ENCODE peak calls at places on chromosomes 4 and X, in six cellular contexts. One of them, this sample, is unnamed.

GRCh38 chr4:7130610-7131211 is 61.6 kb upstream of the SORCS2 start:
- DNase-seq in IMR-90: no peak
- DNase-seq in GM10248: no peak
- DNase-seq in foreskin fibroblast: no peak
- DNase-seq in heart right ventricle: no peak
- DNase-seq in GM12878: no peak
- DNase-seq in this sample: no peak

GRCh38 chr4:60847614-60848013 is 352.5 kb upstream of the ADGRL3 start:
- DNase-seq in GM12878: no peak
- DNase-seq in GM10248: no peak
- DNase-seq in foreskin fibroblast: no peak
- DNase-seq in heart right ventricle: no peak
- DNase-seq in IMR-90: no peak
- DNase-seq in this sample: no peak

GRCh38 chrX:71618303-71618721 is at the start of gene CXCR3:
- DNase-seq in IMR-90: no peak
- DNase-seq in GM12878: peak
- DNase-seq in heart right ventricle: peak
- DNase-seq in foreskin fibroblast: no peak
- DNase-seq in GM10248: peak
- DNase-seq in this sample: no peak

GRCh38 chr4:38804654-38805295 is at the start of gene TLR1:
- DNase-seq in heart right ventricle: peak
- DNase-seq in GM10248: no peak
- DNase-seq in GM12878: peak
- DNase-seq in IMR-90: peak
- DNase-seq in foreskin fibroblast: peak
- DNase-seq in this sample: peak

GRCh38 chrX:152024710-152025109 is 50.2 kb upstream of the GABRE start:
- DNase-seq in GM10248: no peak
- DNase-seq in foreskin fibroblast: no peak
- DNase-seq in GM12878: no peak
- DNase-seq in heart right ventricle: no peak
- DNase-seq in IMR-90: no peak
- DNase-seq in this sample: no peak

GRCh38 chr4:60522265-60522664 is 677.9 kb upstream of the ADGRL3 start:
- DNase-seq in foreskin fibroblast: no peak
- DNase-seq in heart right ventricle: no peak
- DNase-seq in IMR-90: no peak
- DNase-seq in GM10248: no peak
- DNase-seq in GM12878: no peak
- DNase-seq in this sample: no peak

GRCh38 chrX:107755721-107756120 is 19.9 kb downstream of the TSC22D3 start:
- DNase-seq in GM12878: no peak
- DNase-seq in GM10248: no peak
- DNase-seq in IMR-90: no peak
- DNase-seq in foreskin fibroblast: no peak
- DNase-seq in heart right ventricle: no peak
- DNase-seq in this sample: no peak

GRCh38 chrX:55695227-55696018 is 22.1 kb upstream of the RRAGB start:
- DNase-seq in GM10248: no peak
- DNase-seq in heart right ventricle: no peak
- DNase-seq in foreskin fibroblast: no peak
- DNase-seq in GM12878: no peak
- DNase-seq in IMR-90: no peak
- DNase-seq in this sample: no peak

GRCh38 chr4:55781809-55782208 is 37.8 kb upstream of the EXOC1L start:
- DNase-seq in GM12878: no peak
- DNase-seq in foreskin fibroblast: no peak
- DNase-seq in IMR-90: no peak
- DNase-seq in heart right ventricle: no peak
- DNase-seq in GM10248: no peak
- DNase-seq in this sample: no peak

GRCh38 chr4:146445198-146446150 is 76.3 kb downstream of the SLC10A7 start:
- DNase-seq in heart right ventricle: no peak
- DNase-seq in GM10248: no peak
- DNase-seq in GM12878: no peak
- DNase-seq in foreskin fibroblast: no peak
- DNase-seq in IMR-90: no peak
- DNase-seq in this sample: no peak

GRCh38 chr4:114017120-114017917 is 37.9 kb upstream of the ARSJ start:
- DNase-seq in GM10248: no peak
- DNase-seq in foreskin fibroblast: no peak
- DNase-seq in heart right ventricle: no peak
- DNase-seq in IMR-90: no peak
- DNase-seq in GM12878: no peak
- DNase-seq in this sample: peak

GRCh38 chrX:155179343-155179997 is 36.8 kb upstream of the VBP1 start:
- DNase-seq in GM12878: no peak
- DNase-seq in foreskin fibroblast: no peak
- DNase-seq in IMR-90: no peak
- DNase-seq in GM10248: no peak
- DNase-seq in heart right ventricle: no peak
- DNase-seq in this sample: peak

GRCh38 chr4:22363071-22363470 is 152.8 kb downstream of the ADGRA3 start:
- DNase-seq in GM10248: no peak
- DNase-seq in foreskin fibroblast: no peak
- DNase-seq in heart right ventricle: no peak
- DNase-seq in GM12878: no peak
- DNase-seq in IMR-90: peak
- DNase-seq in this sample: peak

GRCh38 chr4:22356996-22357596 is 158.8 kb downstream of the ADGRA3 start:
- DNase-seq in heart right ventricle: no peak
- DNase-seq in GM12878: no peak
- DNase-seq in GM10248: peak
- DNase-seq in IMR-90: peak
- DNase-seq in foreskin fibroblast: no peak
- DNase-seq in this sample: peak
- TF ChIP-seq CTCF in heart right ventricle: peak
- TF ChIP-seq CTCF in GM12878: no peak
- TF ChIP-seq CTCF in GM10248: no peak
- TF ChIP-seq CTCF in IMR-90: peak
- TF ChIP-seq CTCF in foreskin fibroblast: peak
- TF ChIP-seq CTCF in this sample: peak

DNA sequence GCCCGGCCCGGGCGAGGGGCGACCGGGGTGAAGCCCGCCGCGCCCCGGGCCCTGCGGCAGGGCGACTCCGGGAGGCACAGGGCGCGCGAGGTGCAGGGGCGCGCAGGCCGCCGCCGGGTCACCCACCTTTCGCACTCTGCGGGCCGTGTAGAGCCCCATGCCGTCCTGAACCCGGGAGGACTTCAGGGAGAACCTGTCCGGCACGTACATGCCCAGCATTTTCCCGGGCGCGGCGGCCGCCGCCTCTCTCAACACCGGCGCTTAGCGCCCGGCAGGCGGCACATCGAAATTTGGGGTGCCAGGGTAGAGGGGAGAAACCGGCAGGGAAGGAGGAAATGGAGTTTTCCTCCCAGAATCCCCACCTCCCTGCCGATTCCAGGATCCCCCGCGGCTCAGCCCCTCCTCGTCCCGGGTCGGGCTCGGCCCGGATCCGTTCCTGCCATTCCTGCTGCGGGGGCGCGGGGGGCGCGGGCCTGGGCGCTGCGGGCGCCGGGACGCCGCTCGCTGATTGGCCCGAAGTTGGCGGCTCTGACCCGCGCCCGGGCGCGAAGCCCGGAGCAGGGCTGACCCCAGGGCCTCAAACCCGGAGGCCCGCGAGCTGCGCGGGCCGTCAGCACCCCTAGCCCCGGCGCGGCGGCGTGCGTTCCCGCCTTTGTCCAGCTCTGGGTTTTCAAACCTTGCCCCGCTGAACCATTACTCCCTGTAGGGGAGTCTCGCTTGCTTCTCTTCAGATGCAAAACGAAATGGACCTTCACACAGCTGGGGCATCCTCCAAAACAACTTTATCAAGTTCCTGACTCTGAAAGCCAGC is at the start of gene PRDM5:
- DNase-seq in IMR-90: peak
- DNase-seq in GM10248: peak
- DNase-seq in foreskin fibroblast: peak
- DNase-seq in GM12878: no peak
- DNase-seq in heart right ventricle: peak
- DNase-seq in this sample: peak
- TF ChIP-seq CTCF in IMR-90: no peak
- TF ChIP-seq CTCF in GM10248: no peak
- TF ChIP-seq CTCF in foreskin fibroblast: peak
- TF ChIP-seq CTCF in GM12878: no peak
- TF ChIP-seq CTCF in heart right ventricle: peak
- TF ChIP-seq CTCF in this sample: peak

GRCh38 chrX:95325185-95325584 is 1359.5 kb upstream of the DIAPH2 start:
- DNase-seq in GM10248: no peak
- DNase-seq in GM12878: no peak
- DNase-seq in IMR-90: no peak
- DNase-seq in foreskin fibroblast: no peak
- DNase-seq in heart right ventricle: no peak
- DNase-seq in this sample: no peak
- TF ChIP-seq CTCF in GM10248: no peak
- TF ChIP-seq CTCF in GM12878: no peak
- TF ChIP-seq CTCF in IMR-90: no peak
- TF ChIP-seq CTCF in foreskin fibroblast: no peak
- TF ChIP-seq CTCF in heart right ventricle: no peak
- TF ChIP-seq CTCF in this sample: no peak

GRCh38 chrX:110155759-110156158 is 152.8 kb downstream of the TMEM164 start:
- DNase-seq in IMR-90: no peak
- DNase-seq in foreskin fibroblast: no peak
- DNase-seq in heart right ventricle: no peak
- DNase-seq in GM12878: no peak
- DNase-seq in GM10248: no peak
- DNase-seq in this sample: no peak
- TF ChIP-seq CTCF in IMR-90: no peak
- TF ChIP-seq CTCF in foreskin fibroblast: no peak
- TF ChIP-seq CTCF in heart right ventricle: no peak
- TF ChIP-seq CTCF in GM12878: no peak
- TF ChIP-seq CTCF in GM10248: no peak
- TF ChIP-seq CTCF in this sample: no peak

DNA sequence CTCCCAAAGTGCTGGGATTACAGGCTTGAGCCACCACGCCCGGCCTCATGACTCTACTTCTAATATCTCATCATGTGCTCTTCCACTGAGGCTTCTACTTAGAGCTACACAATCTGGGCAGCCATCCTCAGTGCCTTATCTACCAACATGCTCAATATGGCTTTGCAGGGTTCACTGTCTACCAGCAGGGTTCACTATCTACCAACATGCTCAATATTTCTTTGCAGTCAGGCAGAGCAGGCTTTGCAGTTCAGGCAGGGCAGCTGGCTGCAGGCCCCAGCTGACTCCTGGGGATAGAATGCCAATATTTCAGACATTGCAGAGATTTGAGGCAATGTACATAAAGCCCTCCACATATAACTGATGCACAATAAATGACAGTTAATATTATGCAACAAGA is 47.5 kb downstream of the PKD2 start:
- DNase-seq in heart right ventricle: peak
- DNase-seq in foreskin fibroblast: peak
- DNase-seq in GM12878: no peak
- DNase-seq in GM10248: peak
- DNase-seq in IMR-90: peak
- DNase-seq in this sample: peak
- TF ChIP-seq CTCF in heart right ventricle: peak
- TF ChIP-seq CTCF in foreskin fibroblast: peak
- TF ChIP-seq CTCF in GM12878: peak
- TF ChIP-seq CTCF in GM10248: peak
- TF ChIP-seq CTCF in IMR-90: peak
- TF ChIP-seq CTCF in this sample: peak

GRCh38 chrX:77448170-77448569 is 981 bp downstream of the FGF16 start:
- DNase-seq in heart right ventricle: no peak
- DNase-seq in GM10248: no peak
- DNase-seq in foreskin fibroblast: no peak
- DNase-seq in GM12878: no peak
- DNase-seq in IMR-90: no peak
- DNase-seq in this sample: no peak

GRCh38 chrX:77447339-77448149 is at the start of gene FGF16:
- DNase-seq in IMR-90: no peak
- DNase-seq in GM10248: peak
- DNase-seq in GM12878: no peak
- DNase-seq in foreskin fibroblast: no peak
- DNase-seq in heart right ventricle: no peak
- DNase-seq in this sample: no peak

GRCh38 chrX:77446840-77447239 is 349 bp upstream of the FGF16 start:
- DNase-seq in GM10248: peak
- DNase-seq in IMR-90: no peak
- DNase-seq in heart right ventricle: no peak
- DNase-seq in GM12878: no peak
- DNase-seq in foreskin fibroblast: no peak
- DNase-seq in this sample: no peak

GRCh38 chrX:77444075-77444474 is 3.1 kb upstream of the FGF16 start:
- DNase-seq in heart right ventricle: no peak
- DNase-seq in GM10248: no peak
- DNase-seq in GM12878: no peak
- DNase-seq in IMR-90: no peak
- DNase-seq in foreskin fibroblast: no peak
- DNase-seq in this sample: no peak

DNA sequence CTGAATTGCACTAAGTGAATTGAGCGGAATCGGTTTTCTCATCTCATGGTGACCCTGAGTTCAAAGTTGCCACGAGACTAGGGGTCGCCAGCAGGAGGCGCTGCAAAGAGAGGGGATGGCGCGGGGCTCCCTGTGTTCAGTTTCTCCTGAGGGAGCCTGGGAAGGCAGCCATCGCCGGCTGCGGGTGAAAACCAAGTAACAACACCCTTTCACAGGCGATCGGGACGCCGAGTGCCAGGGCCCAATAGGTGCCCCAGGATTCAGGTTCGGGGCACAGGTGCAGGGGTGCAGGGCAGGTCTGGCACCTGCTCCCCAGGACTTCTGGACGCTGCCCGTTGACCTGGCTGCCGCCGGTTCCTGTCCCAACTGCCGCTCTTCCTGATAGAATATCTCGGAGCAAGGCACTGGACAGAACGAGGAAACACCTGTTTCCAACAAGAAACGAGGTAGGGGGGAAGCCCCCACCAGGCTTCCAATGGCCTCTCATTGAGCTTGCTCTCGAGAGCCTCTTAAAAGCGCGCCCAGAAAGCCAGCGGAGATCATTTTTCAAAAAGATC is 1.1 kb upstream of the FGF16 start:
- DNase-seq in GM12878: no peak
- DNase-seq in IMR-90: no peak
- DNase-seq in foreskin fibroblast: no peak
- DNase-seq in heart right ventricle: no peak
- DNase-seq in GM10248: peak
- DNase-seq in this sample: no peak
- TF ChIP-seq CTCF in GM12878: peak
- TF ChIP-seq CTCF in IMR-90: peak
- TF ChIP-seq CTCF in foreskin fibroblast: peak
- TF ChIP-seq CTCF in heart right ventricle: peak
- TF ChIP-seq CTCF in GM10248: no peak
- TF ChIP-seq CTCF in this sample: peak

This sample was measured in epithelial cell of esophagus.